ENCODE peak calls at places on chromosome 4, in six cellular contexts. One of them, this sample, is unnamed.

GRCh38 chr4:8907596-8908205 is 36.1 kb upstream of the HMX1 start:
- DNase-seq in neuronal stem cell: no peak
- DNase-seq in H1: no peak
- DNase-seq in trophoblast cell: no peak
- DNase-seq in IMR-90: no peak
- DNase-seq in mesendoderm: no peak
- DNase-seq in this sample: no peak

GRCh38 chr4:119833611-119834010 is 205.0 kb upstream of the PDE5A start:
- DNase-seq in mesendoderm: no peak
- DNase-seq in neuronal stem cell: no peak
- DNase-seq in IMR-90: no peak
- DNase-seq in trophoblast cell: no peak
- DNase-seq in H1: no peak
- DNase-seq in this sample: no peak

GRCh38 chr4:138090145-138090917 is 151.8 kb downstream of the SLC7A11 start:
- DNase-seq in mesendoderm: peak; percentile 67
- DNase-seq in trophoblast cell: peak; percentile 70
- DNase-seq in neuronal stem cell: peak; percentile 68
- DNase-seq in H1: no peak
- DNase-seq in IMR-90: peak; percentile 83
- DNase-seq in this sample: peak; percentile 83

GRCh38 chr4:34731045-34731444 is 1513.3 kb downstream of the ARAP2 start:
- DNase-seq in IMR-90: no peak
- DNase-seq in trophoblast cell: no peak
- DNase-seq in mesendoderm: no peak
- DNase-seq in neuronal stem cell: no peak
- DNase-seq in H1: no peak
- DNase-seq in this sample: peak; percentile 10

GRCh38 chr4:158729716-158730559 is 6.7 kb upstream of the PPID start:
- DNase-seq in mesendoderm: peak; percentile 68
- DNase-seq in IMR-90: peak; percentile 75
- DNase-seq in trophoblast cell: peak; percentile 56
- DNase-seq in H1: no peak
- DNase-seq in neuronal stem cell: peak; percentile 15
- DNase-seq in this sample: peak; percentile 75

GRCh38 chr4:8331567-8331955 is 62.0 kb downstream of the HTRA3 start:
- DNase-seq in IMR-90: no peak
- DNase-seq in H1: no peak
- DNase-seq in neuronal stem cell: no peak
- DNase-seq in trophoblast cell: no peak
- DNase-seq in mesendoderm: no peak
- DNase-seq in this sample: no peak

GRCh38 chr4:6229095-6229494 is 28.7 kb upstream of the JAKMIP1 start:
- DNase-seq in mesendoderm: no peak
- DNase-seq in H1: no peak
- DNase-seq in neuronal stem cell: no peak
- DNase-seq in trophoblast cell: no peak
- DNase-seq in IMR-90: no peak
- DNase-seq in this sample: no peak

GRCh38 chr4:25172964-25173917 is 13.0 kb upstream of the SEPSECS start:
- DNase-seq in trophoblast cell: peak; percentile 80
- DNase-seq in mesendoderm: peak; percentile 92
- DNase-seq in H1: no peak
- DNase-seq in neuronal stem cell: no peak
- DNase-seq in IMR-90: peak; percentile 100
- DNase-seq in this sample: peak; percentile 98

GRCh38 chr4:5708171-5708828 is at the start of gene EVC2:
- DNase-seq in H1: no peak
- DNase-seq in IMR-90: peak; percentile 46
- DNase-seq in trophoblast cell: peak; percentile 30
- DNase-seq in neuronal stem cell: peak; percentile 44
- DNase-seq in mesendoderm: peak; percentile 65
- DNase-seq in this sample: peak; percentile 56

GRCh38 chr4:8346838-8347605 is 77.5 kb downstream of the HTRA3 start:
- DNase-seq in mesendoderm: no peak
- DNase-seq in H1: no peak
- DNase-seq in trophoblast cell: no peak
- DNase-seq in IMR-90: no peak
- DNase-seq in neuronal stem cell: no peak
- DNase-seq in this sample: no peak

GRCh38 chr4:147736458-147736857 is 4.6 kb downstream of the ARHGAP10 start:
- DNase-seq in neuronal stem cell: no peak
- DNase-seq in H1: no peak
- DNase-seq in IMR-90: peak; percentile 79
- DNase-seq in mesendoderm: peak; percentile 92
- DNase-seq in trophoblast cell: peak; percentile 42
- DNase-seq in this sample: peak; percentile 84

GRCh38 chr4:40200881-40201797 is 4.3 kb downstream of the RHOH start:
- DNase-seq in neuronal stem cell: no peak
- DNase-seq in IMR-90: peak; percentile 82
- DNase-seq in H1: no peak
- DNase-seq in mesendoderm: no peak
- DNase-seq in trophoblast cell: no peak
- DNase-seq in this sample: peak; percentile 91

GRCh38 chr4:112120021-112120420 is 25.2 kb upstream of the FAM241A start:
- DNase-seq in mesendoderm: no peak
- DNase-seq in IMR-90: no peak
- DNase-seq in H1: no peak
- DNase-seq in neuronal stem cell: no peak
- DNase-seq in trophoblast cell: no peak
- DNase-seq in this sample: peak; percentile 37

GRCh38 chr4:7767526-7767925 is 172.1 kb downstream of the AFAP1 start:
- DNase-seq in trophoblast cell: no peak
- DNase-seq in mesendoderm: no peak
- DNase-seq in H1: no peak
- DNase-seq in IMR-90: no peak
- DNase-seq in neuronal stem cell: no peak
- DNase-seq in this sample: no peak

GRCh38 chr4:1009647-1010521 is 1.5 kb upstream of the FGFRL1 start:
- DNase-seq in IMR-90: peak; percentile 36
- DNase-seq in H1: no peak
- DNase-seq in neuronal stem cell: no peak
- DNase-seq in mesendoderm: peak; percentile 45
- DNase-seq in trophoblast cell: no peak
- DNase-seq in this sample: peak; percentile 53

GRCh38 chr4:100632163-100632562 is 114.3 kb upstream of the EMCN start:
- DNase-seq in trophoblast cell: no peak
- DNase-seq in H1: no peak
- DNase-seq in IMR-90: no peak
- DNase-seq in neuronal stem cell: no peak
- DNase-seq in mesendoderm: no peak
- DNase-seq in this sample: no peak

GRCh38 chr4:25694466-25694865 is 38.8 kb downstream of the SLC34A2 start:
- DNase-seq in neuronal stem cell: no peak
- DNase-seq in mesendoderm: peak; percentile 97
- DNase-seq in IMR-90: peak; percentile 1
- DNase-seq in H1: no peak
- DNase-seq in trophoblast cell: no peak
- DNase-seq in this sample: peak; percentile 0

GRCh38 chr4:18536420-18536819 is 514.9 kb upstream of the LCORL start:
- DNase-seq in mesendoderm: peak; percentile 73
- DNase-seq in IMR-90: no peak
- DNase-seq in H1: no peak
- DNase-seq in neuronal stem cell: no peak
- DNase-seq in trophoblast cell: no peak
- DNase-seq in this sample: no peak

GRCh38 chr4:56656346-56656643 is 24.8 kb downstream of the HOPX start:
- DNase-seq in mesendoderm: no peak
- DNase-seq in H1: no peak
- DNase-seq in neuronal stem cell: no peak
- DNase-seq in trophoblast cell: no peak
- DNase-seq in IMR-90: no peak
- DNase-seq in this sample: peak; percentile 35

GRCh38 chr4:36242629-36243354 is 1.5 kb downstream of the ARAP2 start:
- DNase-seq in trophoblast cell: no peak
- DNase-seq in mesendoderm: no peak
- DNase-seq in H1: no peak
- DNase-seq in IMR-90: no peak
- DNase-seq in neuronal stem cell: no peak
- DNase-seq in this sample: no peak
- H3K4me3 ChIP-seq in trophoblast cell: no peak overlapping the region
- H3K4me3 ChIP-seq in mesendoderm: no peak overlapping the region
- H3K4me3 ChIP-seq in H1: no peak overlapping the region
- H3K4me3 ChIP-seq in IMR-90: no peak overlapping the region
- H3K4me3 ChIP-seq in neuronal stem cell: no peak overlapping the region
- H3K4me3 ChIP-seq in this sample: no peak overlapping the region

GRCh38 chr4:150720973-150721518 is 139.1 kb downstream of the MAB21L2 start:
- DNase-seq in neuronal stem cell: no peak
- DNase-seq in IMR-90: peak; percentile 4
- DNase-seq in trophoblast cell: no peak
- DNase-seq in mesendoderm: no peak
- DNase-seq in H1: no peak
- DNase-seq in this sample: no peak

GRCh38 chr4:150722908-150723362 is 141.0 kb downstream of the MAB21L2 start:
- DNase-seq in trophoblast cell: no peak
- DNase-seq in neuronal stem cell: no peak
- DNase-seq in IMR-90: no peak
- DNase-seq in H1: no peak
- DNase-seq in mesendoderm: peak; percentile 60
- DNase-seq in this sample: peak; percentile 16

GRCh38 chr4:150723727-150724411 is 141.9 kb downstream of the MAB21L2 start:
- DNase-seq in mesendoderm: no peak
- DNase-seq in trophoblast cell: no peak
- DNase-seq in H1: no peak
- DNase-seq in IMR-90: no peak
- DNase-seq in neuronal stem cell: no peak
- DNase-seq in this sample: no peak

GRCh38 chr4:150725957-150726523 is 144.1 kb downstream of the MAB21L2 start:
- DNase-seq in IMR-90: no peak
- DNase-seq in mesendoderm: no peak
- DNase-seq in trophoblast cell: no peak
- DNase-seq in neuronal stem cell: no peak
- DNase-seq in H1: no peak
- DNase-seq in this sample: no peak
- H2AK5ac ChIP-seq in IMR-90: no peak overlapping the region
- H2AK5ac ChIP-seq in mesendoderm: no peak overlapping the region
- H2AK5ac ChIP-seq in trophoblast cell: no peak overlapping the region
- H2AK5ac ChIP-seq in neuronal stem cell: no peak overlapping the region
- H2AK5ac ChIP-seq in H1: no peak overlapping the region
- H2AK5ac ChIP-seq in this sample: no peak overlapping the region

GRCh38 chr4:45347056-45347455 is 620.7 kb upstream of the GNPDA2 start:
- DNase-seq in IMR-90: no peak
- DNase-seq in trophoblast cell: no peak
- DNase-seq in H1: no peak
- DNase-seq in mesendoderm: no peak
- DNase-seq in neuronal stem cell: no peak
- DNase-seq in this sample: no peak

GRCh38 chr4:45349859-45350258 is 623.5 kb upstream of the GNPDA2 start:
- DNase-seq in mesendoderm: no peak
- DNase-seq in IMR-90: no peak
- DNase-seq in trophoblast cell: no peak
- DNase-seq in neuronal stem cell: no peak
- DNase-seq in H1: no peak
- DNase-seq in this sample: no peak

GRCh38 chr4:45345551-45345950 is 619.2 kb upstream of the GNPDA2 start:
- DNase-seq in IMR-90: no peak
- DNase-seq in H1: no peak
- DNase-seq in trophoblast cell: no peak
- DNase-seq in neuronal stem cell: no peak
- DNase-seq in mesendoderm: no peak
- DNase-seq in this sample: no peak

DNA sequence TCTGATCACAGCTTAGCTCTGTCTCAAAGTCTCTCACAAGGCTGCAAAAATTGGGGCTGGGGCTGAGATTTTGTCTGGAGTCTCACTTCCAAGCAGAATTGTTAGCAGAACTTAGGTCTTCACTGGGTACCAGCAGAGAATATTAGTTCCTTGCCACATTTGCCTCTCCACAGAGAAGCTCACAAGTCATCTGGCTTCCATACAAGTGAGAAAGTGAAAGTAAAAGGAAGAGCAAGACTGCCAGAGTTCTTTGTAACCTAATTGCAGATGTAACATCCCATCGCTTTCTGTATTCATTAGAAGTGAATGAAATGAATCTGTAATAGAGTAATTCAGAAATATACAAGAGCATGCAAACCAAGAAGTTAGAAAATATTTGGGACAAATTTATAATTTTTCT is 624.1 kb upstream of the GNPDA2 start:
- DNase-seq in neuronal stem cell: no peak
- DNase-seq in H1: no peak
- DNase-seq in trophoblast cell: no peak
- DNase-seq in IMR-90: no peak
- DNase-seq in mesendoderm: no peak
- DNase-seq in this sample: peak; percentile 56
- H3K4me3 ChIP-seq in neuronal stem cell: no peak overlapping the region
- H3K4me3 ChIP-seq in H1: no peak overlapping the region
- H3K4me3 ChIP-seq in trophoblast cell: no peak overlapping the region
- H3K4me3 ChIP-seq in IMR-90: no peak overlapping the region
- H3K4me3 ChIP-seq in mesendoderm: no peak overlapping the region
- H3K4me3 ChIP-seq in this sample: no peak overlapping the region

GRCh38 chr4:151097759-151098158 is 1.7 kb upstream of the RPS3A start:
- DNase-seq in neuronal stem cell: no peak
- DNase-seq in H1: no peak
- DNase-seq in IMR-90: no peak
- DNase-seq in mesendoderm: no peak
- DNase-seq in trophoblast cell: no peak
- DNase-seq in this sample: no peak

GRCh38 chr4:151099226-151099975 is at the start of gene RPS3A:
- DNase-seq in mesendoderm: peak; percentile 99
- DNase-seq in H1: peak; percentile 96
- DNase-seq in neuronal stem cell: peak; percentile 95
- DNase-seq in IMR-90: peak; percentile 98
- DNase-seq in trophoblast cell: peak; percentile 99
- DNase-seq in this sample: peak; percentile 97

GRCh38 chr4:151098191-151098590 is 1.2 kb upstream of the RPS3A start:
- DNase-seq in neuronal stem cell: no peak
- DNase-seq in trophoblast cell: no peak
- DNase-seq in IMR-90: no peak
- DNase-seq in mesendoderm: no peak
- DNase-seq in H1: no peak
- DNase-seq in this sample: no peak

GRCh38 chr4:151100517-151100916 is 1.1 kb downstream of the RPS3A start:
- DNase-seq in IMR-90: no peak
- DNase-seq in trophoblast cell: no peak
- DNase-seq in neuronal stem cell: no peak
- DNase-seq in H1: no peak
- DNase-seq in mesendoderm: no peak
- DNase-seq in this sample: no peak

DNA sequence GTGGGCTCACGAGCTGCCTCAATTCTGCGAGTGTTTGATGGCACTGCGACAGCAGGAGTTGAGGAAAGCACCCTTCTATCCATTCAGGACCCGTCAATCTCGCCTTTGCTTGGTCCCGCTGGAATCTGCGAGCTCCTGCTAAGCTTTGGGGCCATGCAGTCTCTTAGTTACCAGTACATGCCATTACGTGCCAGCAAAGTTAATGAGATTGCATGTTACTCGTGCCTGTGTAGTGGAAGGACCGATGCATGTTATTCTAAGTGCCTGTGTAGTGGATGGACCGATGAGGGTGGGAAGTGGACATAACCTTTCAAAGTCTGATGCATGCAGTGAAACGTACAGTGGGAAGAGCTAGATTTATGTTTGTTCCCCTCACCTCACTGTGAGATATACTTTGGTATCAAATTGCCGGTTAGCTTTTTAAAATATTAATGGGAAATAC is 569 bp downstream of the RPS3A start:
- DNase-seq in H1: no peak
- DNase-seq in mesendoderm: no peak
- DNase-seq in IMR-90: peak; percentile 25
- DNase-seq in neuronal stem cell: no peak
- DNase-seq in trophoblast cell: peak; percentile 4
- DNase-seq in this sample: no peak
- H2AK5ac ChIP-seq in H1: peak overlapping the region; percentile 69
- H2AK5ac ChIP-seq in mesendoderm: peak overlapping the region; percentile 100
- H2AK5ac ChIP-seq in IMR-90: peak overlapping the region; percentile 88
- H2AK5ac ChIP-seq in neuronal stem cell: no peak overlapping the region
- H2AK5ac ChIP-seq in trophoblast cell: peak overlapping the region; percentile 28
- H2AK5ac ChIP-seq in this sample: peak overlapping the region; percentile 2

GRCh38 chr4:13299343-13299742 is 184.8 kb downstream of the RAB28 start:
- DNase-seq in IMR-90: no peak
- DNase-seq in H1: no peak
- DNase-seq in neuronal stem cell: no peak
- DNase-seq in trophoblast cell: no peak
- DNase-seq in mesendoderm: no peak
- DNase-seq in this sample: no peak
- H3K4me3 ChIP-seq in IMR-90: no peak overlapping the region
- H3K4me3 ChIP-seq in H1: no peak overlapping the region
- H3K4me3 ChIP-seq in neuronal stem cell: no peak overlapping the region
- H3K4me3 ChIP-seq in trophoblast cell: no peak overlapping the region
- H3K4me3 ChIP-seq in mesendoderm: no peak overlapping the region
- H3K4me3 ChIP-seq in this sample: no peak overlapping the region

This sample was measured in mesenchymal stem cell.